ENCODE peak calls at places on chromosome 10, in seven cellular contexts. R is Caco-2, V is esophagus squamous epithelium, N is thoracic aorta, Z is GM12878, U is colonic mucosa, E is fibroblast of lung. Y is an unnamed sample.
A peak's percentile ranks its signal among the peaks of the same experiment; 100 is the strongest.

GRCh38 chr10:102644066-102644645 is at the start of gene TRIM8:
- DNase-seq in R (peak; percentile 62), V (no peak), N (no peak), Z (no peak), U (peak; percentile 64), E (peak; percentile 45), Y (peak; percentile 68)

GRCh38 chr10:31657471-31657844 is 271.2 kb downstream of the ARHGAP12 start:
- DNase-seq in R (no peak), V (no peak), N (no peak), Z (no peak), U (no peak), E (no peak), Y (no peak)

GRCh38 chr10:43140414-43140813 is 2.2 kb downstream of the CSGALNACT2 start:
- DNase-seq in R (no peak), V (no peak), N (no peak), Z (no peak), U (no peak), E (peak; percentile 91), Y (no peak)

GRCh38 chr10:114607358-114607998 is 50.6 kb downstream of the ABLIM1 start:
- DNase-seq in R (no peak), V (no peak), N (no peak), Z (no peak), U (no peak), E (peak; percentile 71), Y (no peak)

GRCh38 chr10:73857446-73857845 is 16.9 kb downstream of the CAMK2G start:
- DNase-seq in R (no peak), V (no peak), N (no peak), Z (peak; percentile 43), U (no peak), E (peak; percentile 80), Y (no peak)

GRCh38 chr10:89342219-89342966 is 14.6 kb downstream of the IFIT3 start:
- DNase-seq in R (no peak), V (no peak), N (no peak), Z (no peak), U (no peak), E (peak; percentile 85), Y (no peak)

GRCh38 chr10:52318822-52319464 is 4.9 kb downstream of the DKK1 start:
- DNase-seq in R (no peak), V (no peak), N (no peak), Z (no peak), U (no peak), E (peak; percentile 99), Y (no peak)

GRCh38 chr10:123009105-123009805 is 449 bp downstream of the ACADSB start:
- DNase-seq in R (peak; percentile 40), V (no peak), N (no peak), Z (no peak), U (peak; percentile 37), E (peak; percentile 6), Y (peak; percentile 38)

GRCh38 chr10:490256-490655 is 199.2 kb downstream of the DIP2C start:
- DNase-seq in R (peak; percentile 19), V (no peak), N (no peak), Z (no peak), U (no peak), E (no peak), Y (no peak)

GRCh38 chr10:36446873-36447272 is 678.5 kb upstream of the ANKRD30A start:
- DNase-seq in R (no peak), V (no peak), N (no peak), Z (no peak), U (no peak), E (no peak), Y (no peak)

GRCh38 chr10:124239666-124240065 is 146.3 kb upstream of the CHST15 start:
- DNase-seq in R (peak; percentile 17), V (no peak), N (no peak), Z (no peak), U (no peak), E (no peak), Y (no peak)

GRCh38 chr10:66746246-66746645 is 179.6 kb upstream of the LRRTM3 start:
- DNase-seq in R (no peak), V (no peak), N (no peak), Z (no peak), U (no peak), E (peak; percentile 64), Y (no peak)

GRCh38 chr10:128173383-128173782 is 47.2 kb upstream of the MKI67 start:
- DNase-seq in R (no peak), V (no peak), N (no peak), Z (no peak), U (no peak), E (peak; percentile 20), Y (no peak)

GRCh38 chr10:99431190-99431549 is 746 bp upstream of the GOT1 start:
- DNase-seq in R (peak; percentile 46), V (no peak), N (no peak), Z (no peak), U (peak; percentile 83), E (peak; percentile 39), Y (peak; percentile 86)

GRCh38 chr10:4353964-4354363 is 472.0 kb upstream of the AKR1E2 start:
- DNase-seq in R (no peak), V (no peak), N (no peak), Z (no peak), U (no peak), E (peak; percentile 78), Y (peak; percentile 18)

GRCh38 chr10:122478971-122479370 is 17.6 kb downstream of the HTRA1 start:
- DNase-seq in R (no peak), V (no peak), N (no peak), Z (no peak), U (no peak), E (no peak), Y (no peak)

GRCh38 chr10:124290095-124290795 is 128.5 kb downstream of the OAT start:
- DNase-seq in R (no peak), V (no peak), N (no peak), Z (peak; percentile 80), U (peak; percentile 27), E (peak; percentile 72), Y (no peak)

GRCh38 chr10:16440396-16441105 is 3.7 kb downstream of the PTER start:
- DNase-seq in R (no peak), V (no peak), N (no peak), Z (no peak), U (peak; percentile 24), E (peak; percentile 52), Y (no peak)

GRCh38 chr10:116708386-116708785 is 34.0 kb downstream of the HSPA12A start:
- DNase-seq in R (no peak), V (no peak), N (no peak), Z (no peak), U (no peak), E (peak; percentile 94), Y (no peak)

GRCh38 chr10:42879380-42880254 is 97.0 kb downstream of the BMS1 start:
- DNase-seq in R (no peak), V (no peak), N (no peak), Z (no peak), U (no peak), E (no peak), Y (no peak)

GRCh38 chr10:128571745-128572144 is 445.5 kb upstream of the MKI67 start:
- DNase-seq in R (no peak), V (no peak), N (no peak), Z (no peak), U (no peak), E (no peak), Y (no peak)

DNA sequence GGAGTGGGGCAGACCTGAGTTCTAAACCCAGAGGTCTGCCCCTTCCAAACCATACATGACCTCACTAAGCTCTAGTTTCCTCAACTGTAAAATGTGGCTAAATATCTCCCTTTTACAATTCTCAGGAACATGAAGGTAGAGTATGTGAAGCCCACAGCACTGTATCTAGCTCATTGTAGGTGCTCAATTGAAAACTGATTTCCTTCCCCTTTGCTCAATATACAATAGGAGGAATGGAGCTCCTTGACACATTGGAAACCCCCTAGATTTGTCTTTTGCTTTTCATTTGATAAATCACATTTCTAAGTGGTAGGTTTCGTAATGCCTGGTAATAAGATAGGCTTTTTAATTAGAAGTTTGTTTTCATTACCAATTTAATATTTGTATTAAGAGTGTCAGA is 153.3 kb downstream of the ARID5B start:
- DNase-seq in R (no peak), V (no peak), N (no peak), Z (no peak), U (no peak), E (no peak), Y (no peak)
- H3K4me1 ChIP-seq in R (peaks cover 68% of the 10 kb centered on the region), V (no peaks in the 10 kb centered on the region), N (peaks cover 82% of the 10 kb centered on the region), Z (peaks cover 31% of the 10 kb centered on the region), U (no peaks in the 10 kb centered on the region), E (peaks cover 28% of the 10 kb centered on the region), Y (peaks cover 38% of the 10 kb centered on the region)

DNA sequence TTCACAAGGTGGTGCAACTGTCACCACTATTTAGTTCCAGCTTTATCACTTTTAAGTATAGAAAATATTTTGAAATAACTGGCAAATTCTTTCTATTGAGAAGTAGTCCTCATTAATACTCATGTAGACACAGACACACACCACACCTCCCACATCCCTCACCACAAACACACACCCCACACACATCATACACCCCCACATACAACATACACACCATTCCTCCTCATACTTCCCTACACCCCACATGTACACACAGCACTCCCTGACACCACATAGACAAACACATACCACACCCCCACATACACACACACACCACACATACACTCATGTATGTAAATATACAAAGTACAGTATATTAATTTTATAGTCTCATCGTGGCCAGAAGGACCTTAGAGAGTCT is 178.8 kb downstream of the LRMDA start:
- DNase-seq in R (no peak), V (no peak), N (no peak), Z (no peak), U (no peak), E (no peak), Y (no peak)
- H3K4me1 ChIP-seq in R (peaks cover 7% of the 10 kb centered on the region), V (no peaks in the 10 kb centered on the region), N (peaks cover 55% of the 10 kb centered on the region), Z (peaks cover 12% of the 10 kb centered on the region), U (no peaks in the 10 kb centered on the region), E (no peaks in the 10 kb centered on the region), Y (peaks cover 5% of the 10 kb centered on the region)

DNA sequence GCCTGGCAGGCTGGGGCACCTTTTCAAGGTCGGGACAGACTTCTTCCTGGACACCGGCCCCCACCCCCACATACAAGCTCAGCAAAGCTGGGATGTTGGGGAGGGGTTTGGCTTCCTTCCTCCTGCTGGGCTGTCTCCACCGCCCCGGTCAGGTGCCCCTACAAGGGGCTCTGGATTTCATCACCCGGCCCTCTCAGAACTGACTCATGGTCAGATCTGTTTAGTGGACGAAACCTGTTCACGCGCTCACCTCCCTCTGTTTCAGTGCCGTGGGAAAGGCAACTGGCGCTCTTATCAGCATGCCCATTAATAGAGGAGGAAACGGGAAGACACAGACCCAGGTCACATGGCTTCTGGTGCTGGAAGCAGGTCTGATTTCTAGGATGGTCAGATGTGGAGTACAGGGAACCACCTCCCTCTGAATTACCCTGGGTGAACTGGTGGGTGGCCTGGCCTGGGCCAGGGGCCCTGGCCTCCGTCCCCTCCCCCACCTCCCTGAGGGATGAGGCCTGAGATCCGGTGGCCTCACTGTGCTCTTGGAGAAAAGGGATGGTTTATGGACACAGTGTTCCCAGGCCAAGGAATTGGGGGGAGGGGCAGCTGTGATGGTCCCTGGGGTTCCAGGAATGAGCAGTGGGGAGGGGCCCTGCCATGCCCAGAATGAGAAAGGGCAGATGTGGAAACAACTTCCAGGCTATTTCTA is 123.8 kb upstream of the PPIF start:
- DNase-seq in R (no peak), V (no peak), N (no peak), Z (no peak), U (no peak), E (peak; percentile 82), Y (no peak)
- H3K4me1 ChIP-seq in R (no peaks in the 10 kb centered on the region), V (peaks cover 15% of the 10 kb centered on the region), N (peaks cover 44% of the 10 kb centered on the region), Z (no peaks in the 10 kb centered on the region), U (peaks cover 3% of the 10 kb centered on the region), E (peaks cover 40% of the 10 kb centered on the region), Y (peaks cover 2% of the 10 kb centered on the region)

DNA sequence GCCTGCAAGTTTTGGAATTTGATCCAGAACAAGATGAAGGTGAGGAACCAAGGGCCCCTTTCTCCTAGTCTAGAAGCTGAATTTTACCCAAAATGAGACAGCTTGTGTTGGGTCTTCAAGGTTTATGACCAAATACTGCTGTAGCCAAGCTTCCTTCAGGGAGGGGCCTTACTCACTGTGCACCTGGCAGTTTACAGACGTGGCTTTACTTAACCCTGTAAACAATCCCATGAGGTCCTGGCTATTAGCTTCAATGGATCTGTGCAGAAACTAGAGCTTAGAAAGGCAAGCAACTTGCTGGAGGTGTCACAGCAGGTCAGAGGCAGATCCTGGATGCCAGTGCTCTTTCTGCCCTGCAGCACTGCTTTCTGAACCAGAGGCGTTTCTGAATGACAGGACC is 46.7 kb downstream of the PDLIM1 start:
- DNase-seq in R (no peak), V (no peak), N (no peak), Z (no peak), U (no peak), E (no peak), Y (no peak)
- H3K4me1 ChIP-seq in R (peaks cover 24% of the 10 kb centered on the region), V (peaks cover 15% of the 10 kb centered on the region), N (peaks cover 27% of the 10 kb centered on the region), Z (peaks cover 47% of the 10 kb centered on the region), U (no peaks in the 10 kb centered on the region), E (peaks cover 27% of the 10 kb centered on the region), Y (peaks cover 6% of the 10 kb centered on the region)